ENCODE peak calls at places on chromosomes 16 and 17, in four cellular contexts. O is upper lobe of right lung, J is left lung, M is psoas muscle. N is an unnamed sample.

GRCh38 chr16:284204-285120 is 1.5 kb downstream of the PDIA2 start:
- DNase-seq in O (no peak), J (no peak), M (peak; percentile 56), N (no peak)

GRCh38 chr17:79620207-79621038 is 9.6 kb upstream of the RBFOX3 start:
- DNase-seq in O (peak; percentile 17), J (peak; percentile 47), M (peak; percentile 6), N (no peak)

GRCh38 chr17:63405741-63406261 is 40.3 kb downstream of the CYB561 start:
- DNase-seq in O (no peak), J (no peak), M (no peak), N (no peak)

GRCh38 chr17:75219815-75220214 is 14.3 kb downstream of the NUP85 start:
- DNase-seq in O (no peak), J (no peak), M (no peak), N (no peak)

GRCh38 chr16:81008151-81008789 is 1.3 kb downstream of the CENPN start:
- DNase-seq in O (no peak), J (no peak), M (no peak), N (no peak)

GRCh38 chr17:80432961-80433550 is 18.1 kb downstream of the ENDOV start:
- DNase-seq in O (no peak), J (peak; percentile 43), M (peak; percentile 18), N (no peak)

GRCh38 chr16:17374668-17375255 is 96.0 kb downstream of the XYLT1 start:
- DNase-seq in O (no peak), J (no peak), M (no peak), N (no peak)

GRCh38 chr16:69106491-69107291 is 1.2 kb downstream of the HAS3 start:
- DNase-seq in O (no peak), J (peak; percentile 71), M (no peak), N (no peak)

GRCh38 chr16:11631214-11631613 is 37.0 kb upstream of the SNN start:
- DNase-seq in O (no peak), J (no peak), M (no peak), N (no peak)
- H3K36me3 ChIP-seq in O (no peaks in the 10 kb centered on the region), J (no peaks in the 10 kb centered on the region), M (no peaks in the 10 kb centered on the region), N (no peaks in the 10 kb centered on the region)

GRCh38 chr16:4371481-4372314 is at the start of gene VASN:
- DNase-seq in O (peak; percentile 91), J (peak; percentile 93), M (peak; percentile 89), N (no peak)
- H3K4me1 ChIP-seq in O (peaks cover 72% of the 10 kb centered on the region), J (peaks cover 79% of the 10 kb centered on the region), M (peaks cover 21% of the 10 kb centered on the region), N (peaks cover 39% of the 10 kb centered on the region)

DNA sequence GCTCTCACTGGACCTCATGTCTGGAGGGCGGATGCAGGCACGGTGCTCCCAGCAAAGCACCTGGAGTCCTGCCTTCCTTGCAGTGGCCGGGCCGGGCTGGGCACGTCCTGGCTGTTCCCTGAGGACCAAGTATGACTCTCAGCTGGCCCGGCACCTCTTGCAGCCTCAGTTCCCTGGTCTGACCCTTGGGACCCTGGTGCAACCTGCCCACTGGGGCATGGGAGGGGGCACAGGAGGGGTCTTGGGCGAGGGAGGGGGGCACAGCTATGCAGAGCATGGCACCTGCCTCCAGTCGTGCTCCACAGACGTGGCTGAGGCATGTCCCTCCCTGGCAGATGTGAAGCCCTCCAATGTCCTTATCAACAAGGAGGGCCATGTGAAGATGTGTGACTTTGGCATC is 19.6 kb downstream of the MAP2K3 start:
- DNase-seq in O (no peak), J (peak; percentile 83), M (peak; percentile 58), N (no peak)
- H3K36me3 ChIP-seq in O (peaks cover 75% of the 10 kb centered on the region), J (no peaks in the 10 kb centered on the region), M (peaks cover 97% of the 10 kb centered on the region), N (peaks cover 67% of the 10 kb centered on the region)

DNA sequence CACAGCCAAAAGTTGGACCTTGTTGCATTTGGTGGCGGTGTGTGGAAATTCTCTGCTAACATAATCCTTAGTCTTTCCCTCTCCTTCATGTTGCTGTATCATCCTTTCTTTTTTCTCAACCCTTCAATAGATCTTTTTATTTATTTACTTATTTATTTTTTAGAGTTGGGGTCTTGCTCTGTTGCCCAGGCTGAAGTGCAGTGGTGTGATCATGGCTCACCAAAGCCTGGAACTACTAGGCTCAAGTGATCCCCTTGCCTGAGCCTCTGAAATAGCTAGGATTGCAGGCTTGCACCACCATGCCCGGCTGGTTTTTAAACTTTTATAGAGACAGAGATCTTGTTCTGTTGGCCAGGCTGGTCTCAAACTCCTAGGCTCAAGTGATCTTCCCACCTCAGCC is 51.7 kb downstream of the SNX29 start:
- DNase-seq in O (no peak), J (no peak), M (no peak), N (no peak)
- H3K4me1 ChIP-seq in O (no peaks in the 10 kb centered on the region), J (no peaks in the 10 kb centered on the region), M (no peaks in the 10 kb centered on the region), N (peaks cover 8% of the 10 kb centered on the region)

DNA sequence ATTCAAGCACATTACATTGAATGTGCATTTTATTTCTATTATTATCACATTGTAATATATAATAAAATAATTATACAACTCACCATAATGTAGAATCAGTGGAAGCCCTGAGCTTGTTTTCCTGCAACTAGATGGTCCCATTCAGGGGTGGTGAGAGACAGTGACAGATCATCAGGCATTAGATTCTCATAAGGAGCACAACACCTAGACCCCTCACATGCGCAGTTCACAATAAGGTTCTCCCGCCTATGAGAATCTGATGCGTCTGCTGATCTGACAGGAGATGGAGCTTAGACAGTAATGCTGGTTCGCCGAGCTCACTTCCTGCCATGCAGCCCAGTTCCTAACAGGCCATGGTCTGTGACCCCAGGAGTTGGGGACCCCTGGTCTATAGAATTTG is 96.7 kb upstream of the RBBP6 start:
- DNase-seq in O (no peak), J (no peak), M (no peak), N (no peak)
- H3K36me3 ChIP-seq in O (no peaks in the 10 kb centered on the region), J (no peaks in the 10 kb centered on the region), M (no peaks in the 10 kb centered on the region), N (no peaks in the 10 kb centered on the region)

DNA sequence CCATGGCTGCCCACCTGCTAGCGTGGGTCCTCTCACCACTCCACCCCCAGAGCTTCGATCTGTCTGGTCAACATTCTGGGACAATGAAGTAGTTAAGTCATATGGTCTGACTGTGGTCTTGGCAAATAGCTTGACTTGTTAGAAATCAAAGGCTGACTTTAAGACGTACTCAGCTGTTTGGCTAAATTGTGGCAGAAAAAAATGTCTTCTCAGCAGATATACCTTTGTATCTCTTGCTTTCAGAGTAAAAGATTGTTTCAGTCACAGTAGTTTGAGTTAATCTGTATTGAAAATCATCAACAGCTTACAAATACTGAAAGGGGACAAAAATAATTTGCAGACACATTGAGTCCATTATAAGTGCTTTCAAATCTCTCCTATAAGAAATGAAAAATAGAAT is 2.1 kb upstream of the ZNF267 start:
- DNase-seq in O (no peak), J (no peak), M (no peak), N (no peak)
- H3K4me1 ChIP-seq in O (peaks cover 23% of the 10 kb centered on the region), J (peaks cover 74% of the 10 kb centered on the region), M (no peaks in the 10 kb centered on the region), N (peaks cover 24% of the 10 kb centered on the region)

GRCh38 chr16:4338712-4339299 is 12.3 kb downstream of the PAM16 start:
- DNase-seq in O (peak; percentile 66), J (no peak), M (peak; percentile 55), N (no peak)
- H3K36me3 ChIP-seq in O (peaks cover 59% of the 10 kb centered on the region), J (no peaks in the 10 kb centered on the region), M (peaks cover 20% of the 10 kb centered on the region), N (peaks cover 42% of the 10 kb centered on the region)

GRCh38 chr16:20911361-20911760 is 10.8 kb downstream of the LYRM1 start:
- DNase-seq in O (no peak), J (no peak), M (no peak), N (no peak)
- H3K4me1 ChIP-seq in O (peaks cover 48% of the 10 kb centered on the region), J (peaks cover 81% of the 10 kb centered on the region), M (peaks cover 22% of the 10 kb centered on the region), N (peaks cover 80% of the 10 kb centered on the region)

DNA sequence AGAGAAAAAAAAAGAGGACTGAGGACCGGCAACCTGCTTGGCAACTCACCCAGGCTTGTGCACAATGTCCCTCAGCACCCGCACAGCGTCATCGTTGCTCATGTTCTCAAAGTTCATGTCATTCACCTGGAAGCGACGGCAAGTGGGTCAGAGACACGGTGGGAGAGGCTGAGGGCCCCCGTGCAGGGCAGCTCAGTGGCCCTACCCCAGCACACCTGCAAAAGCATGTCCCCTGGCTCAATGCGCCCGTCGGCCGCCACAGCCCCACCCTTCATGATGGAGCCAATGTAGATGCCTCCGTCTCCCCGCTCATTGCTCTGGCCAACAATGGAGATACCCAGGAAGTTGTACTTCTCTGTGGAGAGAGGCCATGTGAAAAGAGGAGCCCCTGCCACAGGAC is 5.4 kb downstream of the DVL2 start:
- DNase-seq in O (no peak), J (no peak), M (no peak), N (no peak)
- H3K36me3 ChIP-seq in O (peaks cover 69% of the 10 kb centered on the region), J (no peaks in the 10 kb centered on the region), M (peaks cover 68% of the 10 kb centered on the region), N (peaks cover 54% of the 10 kb centered on the region)

GRCh38 chr17:52237151-52237550 is 78.6 kb upstream of the CA10 start:
- DNase-seq in O (no peak), J (no peak), M (no peak), N (no peak)

GRCh38 chr17:52227926-52228325 is 69.4 kb upstream of the CA10 start:
- DNase-seq in O (no peak), J (no peak), M (no peak), N (no peak)

GRCh38 chr17:52235416-52235960 is 77.0 kb upstream of the CA10 start:
- DNase-seq in O (no peak), J (no peak), M (no peak), N (no peak)

GRCh38 chr17:52233632-52234031 is 75.1 kb upstream of the CA10 start:
- DNase-seq in O (no peak), J (no peak), M (no peak), N (no peak)

DNA sequence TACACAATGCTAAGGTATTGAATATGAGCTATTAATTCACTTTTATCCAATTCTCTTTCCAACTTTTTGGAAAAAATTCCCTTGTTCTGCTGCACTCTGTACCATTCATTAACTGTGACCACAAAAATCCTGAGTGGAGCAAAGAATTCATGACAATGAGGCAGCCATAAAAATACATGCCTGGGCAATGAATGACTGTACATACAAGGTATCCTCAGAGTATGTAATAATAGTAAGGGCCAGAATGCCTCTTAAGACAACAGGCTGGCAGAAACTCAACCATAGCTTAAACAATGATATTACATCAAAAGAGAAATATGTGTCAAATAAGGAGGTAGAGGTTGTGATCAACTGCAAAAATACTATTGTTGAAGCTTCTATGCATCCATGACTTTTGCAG is 74.7 kb upstream of the CA10 start:
- DNase-seq in O (no peak), J (no peak), M (no peak), N (no peak)
- H3K4me1 ChIP-seq in O (no peaks in the 10 kb centered on the region), J (no peaks in the 10 kb centered on the region), M (no peaks in the 10 kb centered on the region), N (no peaks in the 10 kb centered on the region)